ENCODE peak calls at places on chromosome 7, in eight cellular contexts. O is cardiac muscle cell, C is body of pancreas, Q is tibial artery, A is colonic mucosa, I is GM23248, V is heart left ventricle, Z is left ventricle myocardium inferior. B is an unnamed sample.

GRCh38 chr7:25180946-25181345 is 47.3 kb downstream of the NPVF start:
- DNase-seq in O (no peak), C (no peak), Q (no peak), A (no peak), I (peak; percentile 12), V (no peak), Z (no peak), B (no peak)

GRCh38 chr7:155336812-155337602 is 39.3 kb downstream of the INSIG1 start:
- DNase-seq in O (no peak), C (peak; percentile 84), Q (no peak), A (no peak), I (no peak), V (no peak), Z (no peak), B (no peak)

GRCh38 chr7:68267486-68267885 is 1270.9 kb downstream of the TYW1 start:
- DNase-seq in O (no peak), C (no peak), Q (no peak), A (no peak), I (no peak), V (no peak), Z (no peak), B (no peak)

GRCh38 chr7:3722396-3722846 is 421.4 kb downstream of the SDK1 start:
- DNase-seq in O (peak; percentile 74), C (peak; percentile 40), Q (no peak), A (no peak), I (no peak), V (no peak), Z (peak; percentile 21), B (no peak)

GRCh38 chr7:17234398-17235021 is 63.9 kb upstream of the AHR start:
- DNase-seq in O (no peak), C (no peak), Q (no peak), A (peak; percentile 37), I (peak; percentile 98), V (no peak), Z (no peak), B (no peak)

GRCh38 chr7:55573234-55573504 is 867 bp upstream of the VOPP1 start:
- DNase-seq in O (peak; percentile 12), C (no peak), Q (no peak), A (no peak), I (no peak), V (no peak), Z (no peak), B (no peak)

GRCh38 chr7:38607466-38607865 is 23.7 kb downstream of the AMPH start:
- DNase-seq in O (no peak), C (no peak), Q (no peak), A (no peak), I (no peak), V (no peak), Z (no peak), B (no peak)

GRCh38 chr7:13778967-13779366 is 210.5 kb downstream of the ETV1 start:
- DNase-seq in O (no peak), C (no peak), Q (no peak), A (no peak), I (peak; percentile 74), V (no peak), Z (no peak), B (no peak)

GRCh38 chr7:68269410-68269809 is 1272.8 kb downstream of the TYW1 start:
- DNase-seq in O (no peak), C (peak; percentile 36), Q (no peak), A (no peak), I (peak; percentile 27), V (no peak), Z (no peak), B (no peak)

GRCh38 chr7:87709258-87709657 is 81.1 kb downstream of the RUNDC3B start:
- DNase-seq in O (no peak), C (no peak), Q (no peak), A (no peak), I (no peak), V (no peak), Z (no peak), B (no peak)

GRCh38 chr7:69115788-69116187 is 482.5 kb upstream of the AUTS2 start:
- DNase-seq in O (no peak), C (peak; percentile 6), Q (no peak), A (no peak), I (peak; percentile 1), V (no peak), Z (no peak), B (no peak)

GRCh38 chr7:20395094-20395493 is 64.4 kb downstream of the ITGB8 start:
- DNase-seq in O (no peak), C (no peak), Q (no peak), A (no peak), I (peak; percentile 9), V (no peak), Z (no peak), B (no peak)

DNA sequence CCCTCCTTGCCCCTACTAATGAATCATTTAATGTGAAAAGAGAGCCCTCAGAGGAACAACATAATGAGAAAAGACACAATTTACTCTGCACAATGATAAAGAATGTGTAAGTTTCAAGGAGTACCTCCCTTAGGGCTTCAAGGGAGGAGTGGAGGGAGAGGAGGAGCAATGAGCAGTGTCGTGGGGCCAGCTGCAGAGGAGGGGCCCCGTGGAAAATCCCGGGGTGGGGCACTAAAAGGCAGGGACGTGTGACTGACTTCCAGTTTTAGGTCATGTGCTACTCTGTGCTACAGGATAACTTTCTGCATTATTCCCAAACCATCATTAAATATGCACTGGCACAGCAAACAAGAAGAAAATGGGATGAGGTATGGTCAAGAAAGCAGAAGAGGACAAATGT is 108.1 kb downstream of the ANLN start:
- DNase-seq in O (no peak), C (no peak), Q (no peak), A (no peak), I (no peak), V (no peak), Z (no peak), B (no peak)
- H3K4me1 ChIP-seq in O (no peaks in the 10 kb centered on the region), C (no peaks in the 10 kb centered on the region), Q (no peaks in the 10 kb centered on the region), A (no peaks in the 10 kb centered on the region), I (no peaks in the 10 kb centered on the region), V (no peaks in the 10 kb centered on the region), Z (no peaks in the 10 kb centered on the region), B (no peaks in the 10 kb centered on the region)

DNA sequence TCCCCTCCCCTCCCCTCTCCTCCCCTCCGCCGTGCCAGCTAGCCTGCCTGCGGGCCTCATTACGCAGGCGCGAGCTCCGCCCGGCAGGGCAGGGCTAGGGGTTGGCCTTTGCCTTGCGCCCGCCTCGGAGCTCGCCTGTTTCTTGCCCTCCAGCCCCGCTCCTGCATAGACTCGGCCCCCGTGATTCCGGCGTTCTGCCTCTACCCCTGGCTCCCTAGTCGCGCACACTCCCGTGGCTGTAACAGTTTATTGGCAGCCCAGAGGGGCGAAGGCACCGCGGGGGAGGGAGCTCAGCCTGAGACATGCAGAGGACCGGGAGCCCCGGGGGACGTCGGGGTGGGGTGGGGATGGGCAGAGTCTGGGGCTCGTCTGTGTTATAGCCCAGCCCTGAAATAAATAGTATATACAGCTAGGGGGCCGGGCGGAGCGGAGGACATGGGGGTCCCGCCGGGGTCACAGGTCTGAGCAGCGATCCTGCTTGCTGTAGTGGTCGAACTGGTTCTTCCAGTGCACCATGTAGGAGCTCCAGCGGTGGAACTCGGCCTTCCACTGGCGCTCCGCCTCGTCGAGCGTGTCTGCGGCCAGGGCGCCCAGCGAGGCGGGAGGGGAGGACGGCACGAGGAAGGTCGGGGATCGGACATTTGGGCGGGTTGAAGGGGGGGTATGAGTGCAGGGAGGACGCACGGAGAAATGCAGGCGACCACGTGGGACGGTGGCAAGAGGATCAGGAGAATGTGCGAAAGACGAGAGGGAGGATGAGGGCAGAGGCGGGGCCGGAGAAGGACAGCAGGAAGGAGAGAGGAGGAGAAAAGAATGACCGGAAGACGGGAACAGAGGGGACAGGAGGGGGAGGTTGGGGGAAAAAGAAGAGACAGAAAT is 485 bp upstream of the UFSP1 start:
- DNase-seq in O (peak; percentile 95), C (peak; percentile 94), Q (peak; percentile 96), A (peak; percentile 94), I (peak; percentile 97), V (peak; percentile 96), Z (peak; percentile 94), B (peak; percentile 91)
- H3K4me1 ChIP-seq in O (peaks cover 13% of the 10 kb centered on the region), C (peaks cover 42% of the 10 kb centered on the region), Q (peaks cover 39% of the 10 kb centered on the region), A (peaks cover 25% of the 10 kb centered on the region), I (peaks cover 11% of the 10 kb centered on the region), V (peaks cover 38% of the 10 kb centered on the region), Z (peaks cover 51% of the 10 kb centered on the region), B (peaks cover 21% of the 10 kb centered on the region)

GRCh38 chr7:44466300-44467216 is 23.9 kb downstream of the NUDCD3 start:
- DNase-seq in O (no peak), C (no peak), Q (no peak), A (no peak), I (peak; percentile 80), V (no peak), Z (no peak), B (no peak)
- H3K4me1 ChIP-seq in O (peaks cover 49% of the 10 kb centered on the region), C (peaks cover 24% of the 10 kb centered on the region), Q (peaks cover 41% of the 10 kb centered on the region), A (no peaks in the 10 kb centered on the region), I (peaks cover 39% of the 10 kb centered on the region), V (peaks cover 69% of the 10 kb centered on the region), Z (peaks cover 86% of the 10 kb centered on the region), B (no peaks in the 10 kb centered on the region)

GRCh38 chr7:37342170-37342569 is 106.5 kb downstream of the ELMO1 start:
- DNase-seq in O (no peak), C (no peak), Q (no peak), A (no peak), I (no peak), V (no peak), Z (no peak), B (no peak)

GRCh38 chr7:37344886-37345579 is 103.6 kb downstream of the ELMO1 start:
- DNase-seq in O (no peak), C (no peak), Q (no peak), A (no peak), I (no peak), V (no peak), Z (no peak), B (no peak)

GRCh38 chr7:37342665-37343471 is 105.8 kb downstream of the ELMO1 start:
- DNase-seq in O (no peak), C (no peak), Q (no peak), A (peak; percentile 27), I (no peak), V (no peak), Z (no peak), B (no peak)

GRCh38 chr7:37337522-37337921 is 111.1 kb downstream of the ELMO1 start:
- DNase-seq in O (no peak), C (no peak), Q (no peak), A (no peak), I (no peak), V (no peak), Z (no peak), B (no peak)

DNA sequence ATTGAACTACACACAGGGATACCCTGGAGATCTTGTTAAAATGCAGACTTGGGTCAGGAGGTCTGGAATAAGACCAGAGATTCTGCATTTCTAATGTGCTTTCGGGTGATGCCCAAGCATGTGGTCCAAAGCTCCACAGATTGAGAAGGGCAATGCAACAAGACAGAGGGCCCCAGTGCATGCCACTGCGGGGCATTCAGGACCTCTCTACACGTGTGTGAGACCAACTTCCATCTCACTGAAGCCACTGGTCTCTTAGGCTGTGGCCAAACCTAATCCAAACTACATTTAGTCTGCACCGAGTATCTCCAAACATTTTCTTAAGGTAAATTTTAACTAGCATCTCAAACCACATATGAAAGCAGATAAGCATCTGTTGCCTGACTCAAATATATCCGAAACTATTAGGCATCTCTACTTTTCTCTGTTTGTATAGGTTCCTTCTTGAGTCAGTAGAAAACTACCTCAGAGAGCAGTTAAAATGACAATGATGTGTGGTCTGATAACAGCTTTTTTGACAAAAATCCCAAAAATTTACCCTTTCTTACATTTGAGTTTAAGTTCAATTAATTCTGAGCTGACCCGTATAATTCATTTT is 107.5 kb downstream of the ELMO1 start:
- DNase-seq in O (no peak), C (no peak), Q (no peak), A (no peak), I (no peak), V (no peak), Z (no peak), B (no peak)
- H3K4me1 ChIP-seq in O (peaks cover 8% of the 10 kb centered on the region), C (no peaks in the 10 kb centered on the region), Q (no peaks in the 10 kb centered on the region), A (no peaks in the 10 kb centered on the region), I (no peaks in the 10 kb centered on the region), V (peaks cover 17% of the 10 kb centered on the region), Z (peaks cover 38% of the 10 kb centered on the region), B (no peaks in the 10 kb centered on the region)

B was measured in prostate gland.